ENCODE peak calls at places on chromosome 12, in five cellular contexts. One of them, this sample, is unnamed.

GRCh38 chr12:38823743-38824142 is 81.6 kb downstream of the CPNE8 start:
- DNase-seq in cardiac muscle cell: peak
- DNase-seq in aorta: no peak
- DNase-seq in left ventricle myocardium inferior: no peak
- DNase-seq in SK-N-SH: no peak
- DNase-seq in this sample: no peak

GRCh38 chr12:114201794-114202193 is 204.2 kb downstream of the TBX5 start:
- DNase-seq in cardiac muscle cell: no peak
- DNase-seq in aorta: no peak
- DNase-seq in left ventricle myocardium inferior: no peak
- DNase-seq in SK-N-SH: no peak
- DNase-seq in this sample: no peak

GRCh38 chr12:72133497-72134055 is 138.6 kb upstream of the TRHDE start:
- DNase-seq in cardiac muscle cell: no peak
- DNase-seq in aorta: no peak
- DNase-seq in left ventricle myocardium inferior: no peak
- DNase-seq in SK-N-SH: no peak
- DNase-seq in this sample: no peak

GRCh38 chr12:58621126-58621525 is 299.2 kb downstream of the LRIG3 start:
- DNase-seq in cardiac muscle cell: no peak
- DNase-seq in aorta: no peak
- DNase-seq in left ventricle myocardium inferior: no peak
- DNase-seq in SK-N-SH: no peak
- DNase-seq in this sample: no peak

GRCh38 chr12:10558291-10558690 is 52.6 kb downstream of the EIF2S3B start:
- DNase-seq in cardiac muscle cell: no peak
- DNase-seq in aorta: no peak
- DNase-seq in left ventricle myocardium inferior: no peak
- DNase-seq in SK-N-SH: no peak
- DNase-seq in this sample: no peak

GRCh38 chr12:77231548-77231947 is 166.2 kb upstream of the E2F7 start:
- DNase-seq in cardiac muscle cell: peak
- DNase-seq in aorta: peak
- DNase-seq in left ventricle myocardium inferior: peak
- DNase-seq in SK-N-SH: peak
- DNase-seq in this sample: no peak

GRCh38 chr12:45674583-45674982 is 54.9 kb upstream of the ARID2 start:
- DNase-seq in cardiac muscle cell: peak
- DNase-seq in aorta: peak
- DNase-seq in left ventricle myocardium inferior: peak
- DNase-seq in SK-N-SH: no peak
- DNase-seq in this sample: peak

GRCh38 chr12:48580831-48581230 is 11.0 kb upstream of the LALBA start:
- DNase-seq in cardiac muscle cell: no peak
- DNase-seq in aorta: no peak
- DNase-seq in left ventricle myocardium inferior: no peak
- DNase-seq in SK-N-SH: no peak
- DNase-seq in this sample: peak

GRCh38 chr12:92143280-92143679 is 2.4 kb downstream of the BTG1 start:
- DNase-seq in cardiac muscle cell: no peak
- DNase-seq in aorta: no peak
- DNase-seq in left ventricle myocardium inferior: no peak
- DNase-seq in SK-N-SH: no peak
- DNase-seq in this sample: no peak

GRCh38 chr12:30967026-30967425 is 40.5 kb downstream of the TSPAN11 start:
- DNase-seq in cardiac muscle cell: no peak
- DNase-seq in aorta: no peak
- DNase-seq in left ventricle myocardium inferior: no peak
- DNase-seq in SK-N-SH: no peak
- DNase-seq in this sample: no peak

GRCh38 chr12:94277426-94278000 is 129.1 kb downstream of the PLXNC1 start:
- DNase-seq in cardiac muscle cell: peak
- DNase-seq in aorta: no peak
- DNase-seq in left ventricle myocardium inferior: no peak
- DNase-seq in SK-N-SH: no peak
- DNase-seq in this sample: no peak

GRCh38 chr12:1936406-1937320 is 18.2 kb upstream of the CACNA2D4 start:
- DNase-seq in cardiac muscle cell: peak
- DNase-seq in aorta: peak
- DNase-seq in left ventricle myocardium inferior: peak
- DNase-seq in SK-N-SH: peak
- DNase-seq in this sample: peak

GRCh38 chr12:5377997-5378596 is 53.8 kb upstream of the NTF3 start:
- DNase-seq in cardiac muscle cell: no peak
- DNase-seq in aorta: no peak
- DNase-seq in left ventricle myocardium inferior: no peak
- DNase-seq in SK-N-SH: no peak
- DNase-seq in this sample: no peak

GRCh38 chr12:116123511-116124258 is 153.8 kb downstream of the MED13L start:
- DNase-seq in cardiac muscle cell: peak
- DNase-seq in aorta: no peak
- DNase-seq in left ventricle myocardium inferior: no peak
- DNase-seq in SK-N-SH: peak
- DNase-seq in this sample: no peak

GRCh38 chr12:56029166-56029519 is 8.3 kb downstream of the IKZF4 start:
- DNase-seq in cardiac muscle cell: peak
- DNase-seq in aorta: no peak
- DNase-seq in left ventricle myocardium inferior: no peak
- DNase-seq in SK-N-SH: no peak
- DNase-seq in this sample: no peak

GRCh38 chr12:56257491-56258067 is 605 bp downstream of the ANKRD52 start:
- DNase-seq in cardiac muscle cell: peak
- DNase-seq in aorta: no peak
- DNase-seq in left ventricle myocardium inferior: no peak
- DNase-seq in SK-N-SH: peak
- DNase-seq in this sample: no peak

GRCh38 chr12:89411846-89412245 is 59.5 kb upstream of the DUSP6 start:
- DNase-seq in cardiac muscle cell: no peak
- DNase-seq in aorta: no peak
- DNase-seq in left ventricle myocardium inferior: no peak
- DNase-seq in SK-N-SH: no peak
- DNase-seq in this sample: no peak

GRCh38 chr12:57517187-57517586 is 3.1 kb downstream of the DDIT3 start:
- DNase-seq in cardiac muscle cell: peak
- DNase-seq in aorta: no peak
- DNase-seq in left ventricle myocardium inferior: no peak
- DNase-seq in SK-N-SH: no peak
- DNase-seq in this sample: no peak
- H3K27ac ChIP-seq in cardiac muscle cell: peak
- H3K27ac ChIP-seq in aorta: no peak
- H3K27ac ChIP-seq in left ventricle myocardium inferior: peak
- H3K27ac ChIP-seq in SK-N-SH: peak
- H3K27ac ChIP-seq in this sample: peak

DNA sequence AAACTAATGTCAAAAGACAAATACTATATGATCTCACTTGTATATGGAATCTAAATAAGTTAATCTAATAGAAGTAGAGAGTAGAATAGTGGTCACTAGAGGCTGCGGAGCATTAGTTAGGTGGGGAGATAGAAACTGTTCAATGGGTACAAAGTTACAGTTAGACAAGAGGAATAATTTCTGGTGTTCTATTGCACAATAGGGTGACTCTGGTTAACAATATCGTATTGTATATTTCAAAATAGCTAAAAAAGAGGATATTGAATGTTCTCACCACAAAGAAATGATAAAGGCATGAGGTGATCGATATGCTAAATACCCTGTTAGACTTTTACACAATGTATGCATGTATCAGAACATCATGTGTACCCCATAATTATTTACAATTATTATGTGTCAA is 42.9 kb downstream of the IGF1 start:
- DNase-seq in cardiac muscle cell: no peak
- DNase-seq in aorta: no peak
- DNase-seq in left ventricle myocardium inferior: no peak
- DNase-seq in SK-N-SH: no peak
- DNase-seq in this sample: no peak
- H3K27ac ChIP-seq in cardiac muscle cell: no peak
- H3K27ac ChIP-seq in aorta: no peak
- H3K27ac ChIP-seq in left ventricle myocardium inferior: no peak
- H3K27ac ChIP-seq in SK-N-SH: no peak
- H3K27ac ChIP-seq in this sample: no peak

DNA sequence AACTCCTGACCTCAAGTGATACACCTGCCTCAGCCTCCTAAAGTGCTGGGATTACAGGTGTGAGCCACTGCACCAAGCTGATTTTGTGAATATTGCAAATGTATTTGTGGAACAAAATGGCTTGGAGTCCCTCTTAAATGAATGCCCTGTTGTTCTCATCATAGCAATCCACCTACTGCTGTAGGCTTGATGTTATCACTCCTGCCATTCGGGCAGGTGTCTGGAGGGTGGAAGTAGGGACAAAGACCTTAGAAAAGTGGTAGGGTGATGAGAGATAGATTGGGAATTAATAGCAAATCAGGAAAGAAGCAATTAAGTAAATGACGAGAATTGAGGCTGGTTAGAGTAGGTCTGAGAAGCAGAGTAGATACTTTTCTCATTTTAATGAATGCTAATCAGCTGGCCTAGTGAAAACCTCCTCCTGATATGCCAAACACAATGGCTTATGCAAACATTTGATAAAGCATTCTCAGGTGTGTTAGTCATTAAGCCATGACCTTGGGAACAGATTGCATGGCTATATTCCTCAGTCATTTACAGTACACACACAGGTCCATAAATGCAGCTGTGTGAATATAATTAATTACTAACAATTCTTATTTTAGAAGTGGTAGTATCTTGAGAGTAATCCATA is 60.5 kb upstream of the USP44 start:
- DNase-seq in cardiac muscle cell: no peak
- DNase-seq in aorta: no peak
- DNase-seq in left ventricle myocardium inferior: no peak
- DNase-seq in SK-N-SH: no peak
- DNase-seq in this sample: no peak
- H3K27ac ChIP-seq in cardiac muscle cell: no peak
- H3K27ac ChIP-seq in aorta: no peak
- H3K27ac ChIP-seq in left ventricle myocardium inferior: peak
- H3K27ac ChIP-seq in SK-N-SH: no peak
- H3K27ac ChIP-seq in this sample: peak

GRCh38 chr12:15049456-15050153 is 76.8 kb downstream of the PDE6H start:
- DNase-seq in cardiac muscle cell: no peak
- DNase-seq in aorta: no peak
- DNase-seq in left ventricle myocardium inferior: no peak
- DNase-seq in SK-N-SH: no peak
- DNase-seq in this sample: no peak
- H3K27ac ChIP-seq in cardiac muscle cell: no peak
- H3K27ac ChIP-seq in aorta: no peak
- H3K27ac ChIP-seq in left ventricle myocardium inferior: no peak
- H3K27ac ChIP-seq in SK-N-SH: no peak
- H3K27ac ChIP-seq in this sample: no peak

GRCh38 chr12:6644903-6645302 is 2.3 kb downstream of the ACRBP start:
- DNase-seq in cardiac muscle cell: peak
- DNase-seq in aorta: peak
- DNase-seq in left ventricle myocardium inferior: no peak
- DNase-seq in SK-N-SH: peak
- DNase-seq in this sample: no peak
- H3K27ac ChIP-seq in cardiac muscle cell: no peak
- H3K27ac ChIP-seq in aorta: no peak
- H3K27ac ChIP-seq in left ventricle myocardium inferior: peak
- H3K27ac ChIP-seq in SK-N-SH: no peak
- H3K27ac ChIP-seq in this sample: no peak

GRCh38 chr12:6452908-6453630 is 1.2 kb downstream of the TAPBPL start:
- DNase-seq in cardiac muscle cell: no peak
- DNase-seq in aorta: no peak
- DNase-seq in left ventricle myocardium inferior: peak
- DNase-seq in SK-N-SH: no peak
- DNase-seq in this sample: no peak
- H3K27ac ChIP-seq in cardiac muscle cell: peak
- H3K27ac ChIP-seq in aorta: no peak
- H3K27ac ChIP-seq in left ventricle myocardium inferior: peak
- H3K27ac ChIP-seq in SK-N-SH: peak
- H3K27ac ChIP-seq in this sample: peak

DNA sequence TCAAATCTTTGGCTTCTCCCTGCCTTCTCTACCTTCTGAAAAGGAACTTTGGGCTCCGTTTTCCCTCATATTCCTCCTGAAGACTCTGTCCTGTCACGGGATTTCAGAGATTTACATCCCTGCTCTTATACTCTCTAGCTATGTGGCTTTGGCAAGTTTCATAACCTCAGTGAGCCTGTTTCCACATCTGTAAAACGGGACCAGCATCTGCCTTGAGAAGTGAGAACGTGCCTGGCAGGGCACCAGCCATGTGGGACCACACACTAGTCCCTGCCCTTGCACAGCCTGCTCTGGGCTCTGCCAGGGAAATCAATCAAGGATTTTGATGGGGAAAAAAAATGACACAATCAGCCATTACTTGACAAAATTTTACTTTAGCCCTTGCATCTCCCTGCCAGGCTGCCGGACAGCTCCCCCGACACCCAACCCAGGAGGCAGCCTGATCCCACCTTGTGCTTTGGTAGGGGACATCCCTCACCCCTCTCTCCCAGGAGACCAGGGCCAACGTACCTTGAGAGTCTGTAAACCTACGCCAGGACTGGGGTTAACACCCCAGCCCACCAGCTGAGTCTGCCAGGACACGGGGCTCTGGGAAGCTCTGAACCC is 8.5 kb downstream of the PHETA1 start:
- DNase-seq in cardiac muscle cell: no peak
- DNase-seq in aorta: no peak
- DNase-seq in left ventricle myocardium inferior: no peak
- DNase-seq in SK-N-SH: no peak
- DNase-seq in this sample: no peak
- H3K27ac ChIP-seq in cardiac muscle cell: no peak
- H3K27ac ChIP-seq in aorta: no peak
- H3K27ac ChIP-seq in left ventricle myocardium inferior: no peak
- H3K27ac ChIP-seq in SK-N-SH: no peak
- H3K27ac ChIP-seq in this sample: no peak

DNA sequence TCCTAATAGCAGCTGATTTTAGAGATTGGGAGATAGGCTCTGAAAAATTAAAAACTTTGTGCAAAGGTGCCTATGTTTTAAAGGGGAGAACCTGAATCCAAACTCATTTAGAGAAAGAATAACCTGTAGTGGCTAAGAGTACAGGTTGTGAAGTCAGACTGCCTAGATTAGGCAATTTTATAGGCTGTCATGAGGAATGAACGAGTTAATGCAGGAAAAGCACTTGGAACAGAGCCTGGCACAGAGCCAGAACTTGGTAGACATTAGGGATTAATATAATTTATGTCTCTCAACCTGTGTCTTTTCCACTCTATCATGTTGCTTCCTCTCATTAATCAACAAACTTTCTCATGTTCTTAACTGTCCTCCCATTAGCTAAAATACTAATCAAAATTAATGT is 98.1 kb downstream of the WIF1 start:
- DNase-seq in cardiac muscle cell: no peak
- DNase-seq in aorta: no peak
- DNase-seq in left ventricle myocardium inferior: no peak
- DNase-seq in SK-N-SH: no peak
- DNase-seq in this sample: no peak
- H3K27ac ChIP-seq in cardiac muscle cell: no peak
- H3K27ac ChIP-seq in aorta: no peak
- H3K27ac ChIP-seq in left ventricle myocardium inferior: no peak
- H3K27ac ChIP-seq in SK-N-SH: no peak
- H3K27ac ChIP-seq in this sample: no peak